ENCODE peak calls at places on chromosomes 6 and 20, in six cellular contexts. I is endothelial cell of umbilical vein; S is AG04450; Q is CD8-positive, alpha-beta T cell; N is H9; K is body of pancreas. M is an unnamed sample. For H3K9me3, the result is how much of the 10 kb centered on the place peaks cover.

GRCh38 chr20:58899518-58899917 is 47.0 kb downstream of the GNAS start:
- DNase-seq in S (no peak), N (no peak), K (no peak), Q (no peak), I (no peak), M (no peak)

GRCh38 chr6:128244751-128245405 is 275.5 kb downstream of the PTPRK start:
- DNase-seq in K (no peak), Q (no peak), N (no peak), S (no peak), I (no peak), M (no peak)

GRCh38 chr20:37505263-37506165 is 15.5 kb upstream of the NNAT start:
- DNase-seq in S (no peak), K (no peak), N (no peak), I (no peak), Q (no peak), M (no peak)

GRCh38 chr6:105424177-105424783 is 21.4 kb upstream of the PREP start:
- DNase-seq in I (peak), N (peak), S (no peak), Q (peak), K (peak), M (peak)

GRCh38 chr6:39357998-39358686 is 35.6 kb upstream of the KCNK16 start:
- DNase-seq in Q (no peak), N (peak), I (peak), K (peak), S (peak), M (peak)

GRCh38 chr6:107361568-107362270 is 97.6 kb downstream of the PDSS2 start:
- DNase-seq in I (no peak), N (no peak), K (no peak), S (peak), Q (no peak), M (no peak)

GRCh38 chr20:57251344-57251743 is 15.1 kb downstream of the BMP7 start:
- DNase-seq in Q (no peak), N (no peak), S (no peak), I (no peak), K (no peak), M (no peak)

GRCh38 chr6:87789198-87789899 is 87.3 kb upstream of the AKIRIN2 start:
- DNase-seq in N (no peak), Q (no peak), I (peak), S (no peak), K (no peak), M (peak)

GRCh38 chr20:20078041-20078440 is 25.7 kb downstream of the CFAP61 start:
- DNase-seq in I (no peak), Q (no peak), K (no peak), S (no peak), N (no peak), M (no peak)

DNA sequence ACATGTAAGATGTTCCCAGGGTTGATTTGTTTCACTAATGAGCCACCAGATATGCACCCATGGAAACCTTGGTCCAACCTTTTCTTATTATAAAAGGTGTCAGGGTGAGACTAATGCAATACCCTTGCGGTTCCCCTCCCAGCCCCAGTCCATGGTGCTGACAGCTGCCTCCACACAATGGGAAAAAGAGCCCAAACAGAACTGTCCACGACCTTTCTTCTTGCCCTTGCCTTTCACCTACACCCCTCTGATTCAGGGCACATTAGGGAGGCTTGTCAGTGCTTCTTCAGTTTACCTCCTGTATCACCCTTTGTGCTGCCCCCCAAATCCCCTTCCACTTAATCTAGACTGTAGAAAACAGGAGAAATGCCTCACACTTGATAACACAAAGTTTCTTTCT is 352.7 kb upstream of the CDH4 start:
- DNase-seq in Q (no peak), N (no peak), S (no peak), K (no peak), I (no peak), M (no peak)
- TF ChIP-seq CTCF in Q (no peak), N (no peak), S (no peak), K (no peak), I (no peak), M (no peak)

GRCh38 chr6:147009358-147009757 is 194.9 kb upstream of the STXBP5 start:
- DNase-seq in N (no peak), Q (no peak), S (no peak), I (no peak), K (no peak), M (no peak)

GRCh38 chr6:147001621-147002020 is 202.6 kb upstream of the STXBP5 start:
- DNase-seq in Q (no peak), K (no peak), S (no peak), N (no peak), I (no peak), M (peak)

GRCh38 chr6:147003186-147003585 is 201.0 kb upstream of the STXBP5 start:
- DNase-seq in N (no peak), K (no peak), Q (no peak), S (no peak), I (no peak), M (no peak)

GRCh38 chr6:147000545-147001488 is 203.4 kb upstream of the STXBP5 start:
- DNase-seq in Q (no peak), N (no peak), K (no peak), I (peak), S (peak), M (no peak)

DNA sequence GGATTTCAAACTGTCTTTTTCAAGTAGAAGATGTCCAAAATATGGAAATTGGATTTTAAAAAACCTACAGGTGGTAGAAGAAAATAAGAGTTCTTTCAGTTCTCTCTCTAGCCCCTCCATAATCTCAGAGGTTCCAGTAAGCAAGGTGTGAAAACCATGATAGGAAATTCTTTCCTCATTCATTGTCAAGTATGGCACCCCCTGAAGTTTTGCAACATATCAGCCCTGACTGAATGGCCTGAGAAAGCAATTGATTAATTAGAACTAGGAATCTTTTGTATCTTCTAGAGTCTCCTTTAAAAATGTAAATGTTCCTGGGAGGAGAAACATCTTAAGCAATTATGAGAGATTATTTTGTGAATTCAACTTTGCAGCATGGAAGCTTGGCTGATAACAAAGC is 198.7 kb upstream of the STXBP5 start:
- DNase-seq in S (no peak), I (no peak), N (peak), K (no peak), Q (no peak), M (no peak)
- H3K9me3 ChIP-seq in S (under half), I (under half), N (under half), K (under half), Q (under half), M (under half)

DNA sequence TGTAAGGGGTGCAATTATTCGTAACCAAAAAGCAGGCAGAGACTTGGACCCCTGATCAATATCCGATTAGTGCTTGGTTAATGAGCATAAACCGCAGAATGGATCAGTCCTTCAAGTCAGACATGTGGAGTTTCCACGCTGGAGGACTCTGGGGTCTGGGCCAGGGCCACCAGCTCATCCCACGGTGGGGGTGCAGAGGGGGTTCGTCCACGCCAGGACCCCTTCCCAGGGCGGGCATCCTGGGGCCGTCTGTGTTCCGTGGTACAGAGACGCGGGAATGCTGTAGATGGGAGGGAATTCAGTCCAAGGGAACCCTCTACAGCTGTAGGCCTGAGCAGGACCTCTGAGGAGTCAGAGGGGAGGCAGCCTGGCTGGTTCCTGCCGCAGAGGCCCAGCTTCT is 197.7 kb downstream of the TAF4 start:
- DNase-seq in N (no peak), I (no peak), Q (no peak), S (no peak), K (no peak), M (no peak)
- TF ChIP-seq CTCF in N (no peak), I (no peak), Q (no peak), S (no peak), K (no peak), M (no peak)

GRCh38 chr20:29085625-29086024 is 2171.8 kb upstream of the DEFB115 start:
- DNase-seq in Q (no peak), K (no peak), N (no peak), S (no peak), I (no peak), M (no peak)

GRCh38 chr20:29086938-29087337 is 2170.5 kb upstream of the DEFB115 start:
- DNase-seq in I (no peak), Q (no peak), N (no peak), S (no peak), K (no peak), M (no peak)
- H3K9me3 ChIP-seq in I (under half), Q (under half), N (half or more), S (under half), K (under half), M (under half)

GRCh38 chr6:51793393-51793792 is 294.0 kb downstream of the PKHD1 start:
- DNase-seq in K (no peak), N (no peak), S (no peak), I (no peak), Q (no peak), M (no peak)
- TF ChIP-seq CTCF in K (no peak), N (no peak), S (no peak), I (no peak), Q (no peak), M (no peak)

DNA sequence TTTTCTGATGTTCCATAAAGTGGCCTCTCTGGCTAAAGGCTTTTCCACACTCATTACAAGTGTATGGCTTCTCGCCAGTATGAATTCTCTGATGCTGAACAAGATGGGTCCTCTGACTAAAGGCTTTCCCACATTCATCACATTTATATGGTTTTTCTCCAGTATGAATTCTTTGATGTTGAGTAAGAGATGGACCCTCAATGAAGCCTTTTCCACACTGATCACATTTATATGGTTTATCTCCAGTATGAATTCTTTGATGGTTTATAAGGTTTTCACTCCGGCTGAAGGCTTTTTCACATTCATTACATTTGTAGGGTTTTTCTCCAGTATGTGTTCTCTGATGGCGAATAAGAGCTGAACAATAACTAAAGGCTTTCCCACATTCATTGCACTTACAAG is 20.4 kb downstream of the ZNF184 start:
- DNase-seq in S (no peak), Q (no peak), K (no peak), I (no peak), N (no peak), M (no peak)
- H3K9me3 ChIP-seq in S (under half), Q (half or more), K (under half), I (under half), N (half or more), M (under half)

GRCh38 chr20:33394718-33395117 is 6.6 kb downstream of the CDK5RAP1 start:
- DNase-seq in S (no peak), I (peak), K (no peak), N (no peak), Q (no peak), M (no peak)
- TF ChIP-seq CTCF in S (no peak), I (no peak), K (no peak), N (no peak), Q (no peak), M (no peak)

DNA sequence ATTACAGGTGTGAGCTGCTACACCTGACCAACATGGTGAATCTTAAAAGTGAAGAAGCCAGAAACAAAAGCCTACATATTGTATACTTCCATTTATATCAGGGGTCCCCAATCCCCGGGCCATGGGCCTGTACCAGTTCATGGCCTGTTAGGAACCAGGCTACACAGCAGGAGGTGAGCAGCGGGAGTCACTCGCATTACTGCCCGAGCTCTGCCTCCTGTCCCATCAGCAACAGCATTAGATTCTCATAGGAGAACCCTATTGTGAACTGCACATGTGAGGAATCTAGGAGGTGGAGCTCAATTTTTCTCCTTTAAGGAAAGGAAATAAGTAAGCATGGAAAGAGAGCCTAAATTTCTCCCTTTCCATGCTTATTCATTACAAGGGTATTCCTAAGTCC is 21.7 kb downstream of the CSNK2A1 start:
- DNase-seq in K (no peak), S (no peak), N (no peak), I (no peak), Q (no peak), M (no peak)
- H3K9me3 ChIP-seq in K (under half), S (under half), N (under half), I (under half), Q (under half), M (under half)

M was measured in adrenal gland.